ENCODE peak calls at places on chromosomes 4 and X, in five cellular contexts. One of them, this sample, is unnamed.

GRCh38 chr4:182920676-182921075 is 3.5 kb upstream of the DCTD start:
- DNase-seq in GOT3: no peak
- DNase-seq in NCI-H510A treated with DMSO at 0.1 percent for 48 hours: no peak
- DNase-seq in esophagus muscularis mucosa: no peak
- DNase-seq in T-helper 2 cell: no peak
- DNase-seq in this sample: peak; percentile 10

GRCh38 chrX:115693476-115693875 is 132.5 kb downstream of the PLS3 start:
- DNase-seq in esophagus muscularis mucosa: no peak
- DNase-seq in T-helper 2 cell: no peak
- DNase-seq in GOT3: no peak
- DNase-seq in NCI-H510A treated with DMSO at 0.1 percent for 48 hours: no peak
- DNase-seq in this sample: no peak

GRCh38 chr4:10239982-10240654 is 123.5 kb upstream of the WDR1 start:
- DNase-seq in GOT3: no peak
- DNase-seq in esophagus muscularis mucosa: peak; percentile 57
- DNase-seq in T-helper 2 cell: no peak
- DNase-seq in NCI-H510A treated with DMSO at 0.1 percent for 48 hours: no peak
- DNase-seq in this sample: no peak

GRCh38 chr4:62225972-62226371 is 1025.8 kb downstream of the ADGRL3 start:
- DNase-seq in NCI-H510A treated with DMSO at 0.1 percent for 48 hours: no peak
- DNase-seq in T-helper 2 cell: no peak
- DNase-seq in esophagus muscularis mucosa: no peak
- DNase-seq in GOT3: no peak
- DNase-seq in this sample: no peak

GRCh38 chr4:159271857-159272256 is 169.0 kb downstream of the RAPGEF2 start:
- DNase-seq in esophagus muscularis mucosa: no peak
- DNase-seq in NCI-H510A treated with DMSO at 0.1 percent for 48 hours: no peak
- DNase-seq in T-helper 2 cell: no peak
- DNase-seq in GOT3: no peak
- DNase-seq in this sample: no peak

GRCh38 chrX:16712116-16712824 is at the start of gene CTPS2:
- DNase-seq in GOT3: peak; percentile 83
- DNase-seq in NCI-H510A treated with DMSO at 0.1 percent for 48 hours: peak; percentile 47
- DNase-seq in T-helper 2 cell: peak; percentile 22
- DNase-seq in esophagus muscularis mucosa: no peak
- DNase-seq in this sample: peak; percentile 85

GRCh38 chrX:69605521-69605920 is 10.4 kb upstream of the EDA start:
- DNase-seq in NCI-H510A treated with DMSO at 0.1 percent for 48 hours: no peak
- DNase-seq in GOT3: no peak
- DNase-seq in esophagus muscularis mucosa: no peak
- DNase-seq in T-helper 2 cell: no peak
- DNase-seq in this sample: no peak

GRCh38 chrX:140733766-140734342 is 24.3 kb downstream of the LINC00632 start:
- DNase-seq in esophagus muscularis mucosa: no peak
- DNase-seq in NCI-H510A treated with DMSO at 0.1 percent for 48 hours: peak; percentile 31
- DNase-seq in T-helper 2 cell: no peak
- DNase-seq in GOT3: no peak
- DNase-seq in this sample: peak; percentile 21

GRCh38 chrX:133229361-133229760 is 11.2 kb upstream of the TFDP3 start:
- DNase-seq in NCI-H510A treated with DMSO at 0.1 percent for 48 hours: no peak
- DNase-seq in T-helper 2 cell: no peak
- DNase-seq in GOT3: no peak
- DNase-seq in esophagus muscularis mucosa: no peak
- DNase-seq in this sample: no peak

GRCh38 chr4:38673109-38673978 is 9.3 kb downstream of the KLF3 start:
- DNase-seq in GOT3: no peak
- DNase-seq in NCI-H510A treated with DMSO at 0.1 percent for 48 hours: peak; percentile 60
- DNase-seq in esophagus muscularis mucosa: no peak
- DNase-seq in T-helper 2 cell: no peak
- DNase-seq in this sample: peak; percentile 11

GRCh38 chr4:1496116-1496642 is 89.9 kb upstream of the NKX1-1 start:
- DNase-seq in T-helper 2 cell: no peak
- DNase-seq in esophagus muscularis mucosa: no peak
- DNase-seq in GOT3: no peak
- DNase-seq in NCI-H510A treated with DMSO at 0.1 percent for 48 hours: no peak
- DNase-seq in this sample: no peak

GRCh38 chr4:142322996-142323395 is 523.1 kb downstream of the INPP4B start:
- DNase-seq in esophagus muscularis mucosa: no peak
- DNase-seq in GOT3: no peak
- DNase-seq in T-helper 2 cell: no peak
- DNase-seq in NCI-H510A treated with DMSO at 0.1 percent for 48 hours: no peak
- DNase-seq in this sample: no peak

GRCh38 chr4:184510431-184510830 is 36.1 kb upstream of the IRF2 start:
- DNase-seq in GOT3: no peak
- DNase-seq in esophagus muscularis mucosa: peak; percentile 79
- DNase-seq in T-helper 2 cell: no peak
- DNase-seq in NCI-H510A treated with DMSO at 0.1 percent for 48 hours: no peak
- DNase-seq in this sample: no peak

GRCh38 chrX:152927858-152928760 is 30.2 kb downstream of the ZNF185 start:
- DNase-seq in esophagus muscularis mucosa: no peak
- DNase-seq in NCI-H510A treated with DMSO at 0.1 percent for 48 hours: no peak
- DNase-seq in T-helper 2 cell: no peak
- DNase-seq in GOT3: no peak
- DNase-seq in this sample: no peak

GRCh38 chrX:154804957-154805695 is at the start of gene MPP1:
- DNase-seq in T-helper 2 cell: peak; percentile 27
- DNase-seq in GOT3: peak; percentile 28
- DNase-seq in NCI-H510A treated with DMSO at 0.1 percent for 48 hours: no peak
- DNase-seq in esophagus muscularis mucosa: no peak
- DNase-seq in this sample: peak; percentile 84

GRCh38 chr4:24643774-24644520 is 59.6 kb upstream of the DHX15 start:
- DNase-seq in NCI-H510A treated with DMSO at 0.1 percent for 48 hours: no peak
- DNase-seq in GOT3: no peak
- DNase-seq in T-helper 2 cell: no peak
- DNase-seq in esophagus muscularis mucosa: peak; percentile 42
- DNase-seq in this sample: no peak

GRCh38 chrX:108699368-108699767 is 37.0 kb downstream of the IRS4 start:
- DNase-seq in NCI-H510A treated with DMSO at 0.1 percent for 48 hours: peak; percentile 15
- DNase-seq in T-helper 2 cell: no peak
- DNase-seq in esophagus muscularis mucosa: no peak
- DNase-seq in GOT3: no peak
- DNase-seq in this sample: peak; percentile 69

GRCh38 chr4:160403066-160403465 is 1300.2 kb downstream of the RAPGEF2 start:
- DNase-seq in GOT3: no peak
- DNase-seq in esophagus muscularis mucosa: no peak
- DNase-seq in T-helper 2 cell: no peak
- DNase-seq in NCI-H510A treated with DMSO at 0.1 percent for 48 hours: no peak
- DNase-seq in this sample: no peak

GRCh38 chrX:3548743-3549441 is 164.6 kb downstream of the PRKX start:
- DNase-seq in GOT3: no peak
- DNase-seq in esophagus muscularis mucosa: no peak
- DNase-seq in T-helper 2 cell: no peak
- DNase-seq in NCI-H510A treated with DMSO at 0.1 percent for 48 hours: peak; percentile 31
- DNase-seq in this sample: peak; percentile 9

GRCh38 chr4:21879187-21879586 is 69.4 kb downstream of the KCNIP4 start:
- DNase-seq in T-helper 2 cell: no peak
- DNase-seq in esophagus muscularis mucosa: no peak
- DNase-seq in GOT3: no peak
- DNase-seq in NCI-H510A treated with DMSO at 0.1 percent for 48 hours: no peak
- DNase-seq in this sample: no peak

GRCh38 chr4:118969359-118969758 is 80.7 kb downstream of the SYNPO2 start:
- DNase-seq in GOT3: no peak
- DNase-seq in T-helper 2 cell: no peak
- DNase-seq in NCI-H510A treated with DMSO at 0.1 percent for 48 hours: peak; percentile 14
- DNase-seq in esophagus muscularis mucosa: peak; percentile 90
- DNase-seq in this sample: no peak

GRCh38 chr4:120228086-120228485 is 161.4 kb upstream of the MAD2L1 start:
- DNase-seq in esophagus muscularis mucosa: no peak
- DNase-seq in T-helper 2 cell: no peak
- DNase-seq in GOT3: no peak
- DNase-seq in NCI-H510A treated with DMSO at 0.1 percent for 48 hours: no peak
- DNase-seq in this sample: no peak

GRCh38 chrX:67893931-67894330 is 350.1 kb downstream of the AR start:
- DNase-seq in esophagus muscularis mucosa: no peak
- DNase-seq in T-helper 2 cell: no peak
- DNase-seq in GOT3: no peak
- DNase-seq in NCI-H510A treated with DMSO at 0.1 percent for 48 hours: no peak
- DNase-seq in this sample: no peak

GRCh38 chr4:170278481-170278880 is 188.7 kb upstream of the AADAT start:
- DNase-seq in T-helper 2 cell: no peak
- DNase-seq in esophagus muscularis mucosa: no peak
- DNase-seq in GOT3: no peak
- DNase-seq in NCI-H510A treated with DMSO at 0.1 percent for 48 hours: no peak
- DNase-seq in this sample: no peak

GRCh38 chr4:153468587-153468986 is 2.4 kb downstream of the TMEM131L start:
- DNase-seq in GOT3: no peak
- DNase-seq in T-helper 2 cell: no peak
- DNase-seq in NCI-H510A treated with DMSO at 0.1 percent for 48 hours: no peak
- DNase-seq in esophagus muscularis mucosa: no peak
- DNase-seq in this sample: peak; percentile 24

GRCh38 chr4:47528651-47529050 is 43.6 kb downstream of the ATP10D start:
- DNase-seq in esophagus muscularis mucosa: no peak
- DNase-seq in T-helper 2 cell: no peak
- DNase-seq in GOT3: no peak
- DNase-seq in NCI-H510A treated with DMSO at 0.1 percent for 48 hours: no peak
- DNase-seq in this sample: no peak

GRCh38 chr4:54547299-54548097 is 110.3 kb upstream of the KIT start:
- DNase-seq in NCI-H510A treated with DMSO at 0.1 percent for 48 hours: peak; percentile 86
- DNase-seq in T-helper 2 cell: no peak
- DNase-seq in esophagus muscularis mucosa: no peak
- DNase-seq in GOT3: no peak
- DNase-seq in this sample: peak; percentile 32

GRCh38 chr4:126451237-126451885 is 1136.6 kb downstream of the FAT4 start:
- DNase-seq in GOT3: no peak
- DNase-seq in NCI-H510A treated with DMSO at 0.1 percent for 48 hours: no peak
- DNase-seq in esophagus muscularis mucosa: no peak
- DNase-seq in T-helper 2 cell: no peak
- DNase-seq in this sample: no peak

GRCh38 chr4:1353186-1354055 is 6.4 kb downstream of the UVSSA start:
- DNase-seq in T-helper 2 cell: no peak
- DNase-seq in esophagus muscularis mucosa: no peak
- DNase-seq in NCI-H510A treated with DMSO at 0.1 percent for 48 hours: no peak
- DNase-seq in GOT3: no peak
- DNase-seq in this sample: no peak

GRCh38 chr4:1022739-1023066 is 11.3 kb downstream of the FGFRL1 start:
- DNase-seq in GOT3: no peak
- DNase-seq in T-helper 2 cell: no peak
- DNase-seq in NCI-H510A treated with DMSO at 0.1 percent for 48 hours: no peak
- DNase-seq in esophagus muscularis mucosa: no peak
- DNase-seq in this sample: no peak

GRCh38 chr4:7195546-7196282 is 3.4 kb downstream of the SORCS2 start:
- DNase-seq in esophagus muscularis mucosa: no peak
- DNase-seq in T-helper 2 cell: no peak
- DNase-seq in NCI-H510A treated with DMSO at 0.1 percent for 48 hours: no peak
- DNase-seq in GOT3: no peak
- DNase-seq in this sample: no peak

This sample was measured in NCI-H1417.